ENCODE peak calls at places on chromosomes 6 and 20, in nine cellular contexts. S is fibroblast of villous mesenchyme; O is naive thymus-derived CD4-positive, alpha-beta T cell; J is NCI-H774; G is activated gamma-delta T cell treated with anti-CD3 and anti-CD28 coated beads, Interleukin-2, amount 50 U/mL, for 16 hours; X is A172; Q is stimulated activated CD4-positive, alpha-beta T cell treated with anti-CD3 and anti-CD28 coated beads, Interleukin-4, amount 100 ng/mL, for 48 hours; N is ELR; P is lower lobe of right lung. B is an unnamed sample.

GRCh38 chr20:34240698-34241615 is at the start of gene ASIP:
- DNase-seq in S (no peak), O (no peak), J (no peak), G (no peak), X (no peak), Q (no peak), N (no peak), P (no peak), B (no peak)

GRCh38 chr20:54134445-54135220 is 39.2 kb downstream of the CYP24A1 start:
- DNase-seq in S (no peak), O (no peak), J (no peak), G (no peak), X (peak; percentile 65), Q (no peak), N (peak; percentile 98), P (no peak), B (no peak)

GRCh38 chr6:124882580-124883393 is 79.5 kb upstream of the RNF217 start:
- DNase-seq in S (peak; percentile 29), O (no peak), J (no peak), G (no peak), X (peak; percentile 28), Q (no peak), N (peak; percentile 71), P (no peak), B (no peak)

GRCh38 chr6:133817460-133818047 is 71.4 kb upstream of the TCF21 start:
- DNase-seq in S (no peak), O (no peak), J (no peak), G (peak; percentile 11), X (no peak), Q (peak; percentile 61), N (no peak), P (no peak), B (peak; percentile 9)

GRCh38 chr6:144647971-144648651 is 363.0 kb downstream of the UTRN start:
- DNase-seq in S (no peak), O (no peak), J (no peak), G (no peak), X (no peak), Q (no peak), N (peak; percentile 11), P (no peak), B (no peak)

GRCh38 chr6:106083618-106084017 is 2.5 kb upstream of the PRDM1 start:
- DNase-seq in S (no peak), O (no peak), J (no peak), G (no peak), X (no peak), Q (no peak), N (no peak), P (no peak), B (no peak)

GRCh38 chr6:135250751-135251356 is 69.7 kb downstream of the MYB start:
- DNase-seq in S (no peak), O (no peak), J (peak; percentile 80), G (no peak), X (no peak), Q (no peak), N (no peak), P (no peak), B (no peak)

GRCh38 chr6:33019358-33019757 is 10.0 kb upstream of the HLA-DOA start:
- DNase-seq in S (no peak), O (no peak), J (no peak), G (no peak), X (no peak), Q (no peak), N (no peak), P (no peak), B (no peak)

GRCh38 chr6:142155895-142156757 is 9.1 kb downstream of the VTA1 start:
- DNase-seq in S (peak; percentile 47), O (no peak), J (no peak), G (no peak), X (peak; percentile 18), Q (no peak), N (peak; percentile 63), P (no peak), B (no peak)

GRCh38 chr6:129488313-129488712 is 221.7 kb downstream of the ARHGAP18 start:
- DNase-seq in S (no peak), O (no peak), J (peak; percentile 82), G (no peak), X (no peak), Q (no peak), N (no peak), P (no peak), B (no peak)

GRCh38 chr20:62069741-62070216 is 4.1 kb upstream of the TAF4 start:
- DNase-seq in S (peak; percentile 75), O (no peak), J (no peak), G (no peak), X (peak; percentile 69), Q (no peak), N (peak; percentile 77), P (no peak), B (no peak)